ENCODE peak calls at places on chromosome 18, in four cellular contexts. One of them, this sample, is unnamed.

GRCh38 chr18:48777737-48778111 is 173.0 kb downstream of the SMAD7 start:
- DNase-seq in NCI-H345: no peak
- DNase-seq in EH: no peak
- DNase-seq in HFFc6: no peak
- DNase-seq in this sample: no peak

GRCh38 chr18:74869904-74870863 is 272.5 kb downstream of the ZNF407 start:
- DNase-seq in NCI-H345: no peak
- DNase-seq in HFFc6: no peak
- DNase-seq in EH: peak; percentile 22
- DNase-seq in this sample: no peak

GRCh38 chr18:55509631-55510372 is 78.2 kb downstream of the TCF4 start:
- DNase-seq in HFFc6: peak; percentile 88
- DNase-seq in EH: peak; percentile 91
- DNase-seq in NCI-H345: no peak
- DNase-seq in this sample: no peak

GRCh38 chr18:27861539-27861938 is 315.4 kb downstream of the CDH2 start:
- DNase-seq in EH: no peak
- DNase-seq in HFFc6: no peak
- DNase-seq in NCI-H345: peak; percentile 92
- DNase-seq in this sample: peak; percentile 57

GRCh38 chr18:79764131-79764530 is 33.6 kb upstream of the KCNG2 start:
- DNase-seq in EH: no peak
- DNase-seq in NCI-H345: no peak
- DNase-seq in HFFc6: no peak
- DNase-seq in this sample: no peak

GRCh38 chr18:62998443-62998842 is 283.1 kb downstream of the PHLPP1 start:
- DNase-seq in NCI-H345: no peak
- DNase-seq in EH: no peak
- DNase-seq in HFFc6: no peak
- DNase-seq in this sample: no peak

GRCh38 chr18:5410582-5410981 is 115.1 kb upstream of the ZBTB14 start:
- DNase-seq in EH: no peak
- DNase-seq in NCI-H345: no peak
- DNase-seq in HFFc6: no peak
- DNase-seq in this sample: no peak

GRCh38 chr18:74604366-74604765 is 6.7 kb downstream of the ZNF407 start:
- DNase-seq in NCI-H345: no peak
- DNase-seq in HFFc6: no peak
- DNase-seq in EH: no peak
- DNase-seq in this sample: no peak

GRCh38 chr18:78772369-78773302 is 207.0 kb upstream of the SALL3 start:
- DNase-seq in EH: no peak
- DNase-seq in HFFc6: no peak
- DNase-seq in NCI-H345: no peak
- DNase-seq in this sample: no peak

GRCh38 chr18:26574958-26575864 is 26.9 kb upstream of the KCTD1 start:
- DNase-seq in HFFc6: peak; percentile 5
- DNase-seq in NCI-H345: peak; percentile 65
- DNase-seq in EH: peak; percentile 74
- DNase-seq in this sample: peak; percentile 39

GRCh38 chr18:6401687-6402086 is 13.0 kb downstream of the L3MBTL4 start:
- DNase-seq in EH: no peak
- DNase-seq in HFFc6: no peak
- DNase-seq in NCI-H345: peak; percentile 29
- DNase-seq in this sample: no peak

GRCh38 chr18:79792988-79793355 is 4.8 kb upstream of the KCNG2 start:
- DNase-seq in HFFc6: no peak
- DNase-seq in NCI-H345: no peak
- DNase-seq in EH: no peak
- DNase-seq in this sample: no peak

GRCh38 chr18:908631-909621 is 4.3 kb downstream of the ADCYAP1 start:
- DNase-seq in HFFc6: no peak
- DNase-seq in NCI-H345: peak; percentile 54
- DNase-seq in EH: no peak
- DNase-seq in this sample: peak; percentile 68

GRCh38 chr18:41703744-41704530 is 251.1 kb upstream of the PIK3C3 start:
- DNase-seq in HFFc6: peak; percentile 0
- DNase-seq in NCI-H345: no peak
- DNase-seq in EH: no peak
- DNase-seq in this sample: no peak

GRCh38 chr18:28789460-28789859 is 612.5 kb upstream of the CDH2 start:
- DNase-seq in NCI-H345: no peak
- DNase-seq in EH: no peak
- DNase-seq in HFFc6: no peak
- DNase-seq in this sample: no peak

GRCh38 chr18:13207274-13207673 is 11.3 kb upstream of the LDLRAD4 start:
- DNase-seq in HFFc6: no peak
- DNase-seq in EH: no peak
- DNase-seq in NCI-H345: no peak
- DNase-seq in this sample: no peak

GRCh38 chr18:48902023-48902855 is 48.5 kb downstream of the SMAD7 start:
- DNase-seq in HFFc6: peak; percentile 83
- DNase-seq in EH: peak; percentile 87
- DNase-seq in NCI-H345: peak; percentile 90
- DNase-seq in this sample: peak; percentile 73

GRCh38 chr18:74715306-74715705 is 117.6 kb downstream of the ZNF407 start:
- DNase-seq in EH: no peak
- DNase-seq in NCI-H345: no peak
- DNase-seq in HFFc6: no peak
- DNase-seq in this sample: no peak

This sample was measured in DMS79 treated with DMSO at 0.1 percent for 48 hours.